ENCODE peak calls at places on chromosomes 13 and 19, in eight cellular contexts. P is heart left ventricle, A is AG04450, C is lower leg skin, R is fibroblast of mammary gland, N is A549, H is Karpas-422, I is left ventricle myocardium inferior. M is an unnamed sample.

GRCh38 chr13:50016421-50016820 is 1.2 kb downstream of the KCNRG start:
- DNase-seq in P (no peak), A (no peak), C (no peak), R (peak), N (no peak), H (no peak), I (no peak), M (peak)

GRCh38 chr13:109448629-109449028 is 337.8 kb downstream of the IRS2 start:
- DNase-seq in P (no peak), A (no peak), C (no peak), R (no peak), N (no peak), H (no peak), I (no peak), M (no peak)

GRCh38 chr13:101343128-101343787 is 73.0 kb downstream of the NALCN start:
- DNase-seq in P (no peak), A (no peak), C (no peak), R (peak), N (no peak), H (no peak), I (no peak), M (no peak)

GRCh38 chr13:35927554-35927953 is 203.6 kb downstream of the DCLK1 start:
- DNase-seq in P (no peak), A (peak), C (no peak), R (peak), N (peak), H (no peak), I (no peak), M (no peak)

GRCh38 chr19:6828698-6829633 is 56.5 kb downstream of the VAV1 start:
- DNase-seq in P (no peak), A (no peak), C (peak), R (no peak), N (peak), H (peak), I (no peak), M (no peak)

GRCh38 chr19:37718357-37718756 is 1.2 kb downstream of the ZNF607 start:
- DNase-seq in P (no peak), A (no peak), C (no peak), R (no peak), N (no peak), H (no peak), I (no peak), M (no peak)

GRCh38 chr13:53058077-53058660 is 29.6 kb downstream of the OLFM4 start:
- DNase-seq in P (no peak), A (no peak), C (no peak), R (no peak), N (no peak), H (no peak), I (no peak), M (no peak)

GRCh38 chr13:23867027-23867491 is 22.1 kb downstream of the MIPEP start:
- DNase-seq in P (no peak), A (no peak), C (no peak), R (peak), N (no peak), H (no peak), I (no peak), M (peak)

GRCh38 chr13:75123428-75123827 is 358.5 kb downstream of the TBC1D4 start:
- DNase-seq in P (no peak), A (no peak), C (no peak), R (no peak), N (no peak), H (peak), I (no peak), M (no peak)

GRCh38 chr19:17183858-17184271 is 31.3 kb upstream of the USE1 start:
- DNase-seq in P (no peak), A (no peak), C (no peak), R (no peak), N (no peak), H (no peak), I (no peak), M (peak)

GRCh38 chr13:70708744-70709143 is 600.5 kb upstream of the KLHL1 start:
- DNase-seq in P (no peak), A (no peak), C (no peak), R (no peak), N (no peak), H (no peak), I (no peak), M (no peak)

GRCh38 chr13:114099918-114100445 is 32.4 kb downstream of the RASA3 start:
- DNase-seq in P (peak), A (no peak), C (peak), R (peak), N (peak), H (no peak), I (no peak), M (no peak)

GRCh38 chr19:6227156-6227940 is 52.4 kb downstream of the MLLT1 start:
- DNase-seq in P (no peak), A (no peak), C (no peak), R (no peak), N (no peak), H (no peak), I (peak), M (no peak)

GRCh38 chr13:114151565-114152284 is 19.3 kb upstream of the RASA3 start:
- DNase-seq in P (no peak), A (no peak), C (peak), R (peak), N (no peak), H (no peak), I (no peak), M (no peak)

GRCh38 chr19:50308991-50309390 is 20.2 kb downstream of the KCNC3 start:
- DNase-seq in P (no peak), A (no peak), C (no peak), R (no peak), N (no peak), H (no peak), I (no peak), M (no peak)

GRCh38 chr19:5481957-5482356 is 26.7 kb downstream of the ZNRF4 start:
- DNase-seq in P (no peak), A (no peak), C (no peak), R (no peak), N (no peak), H (no peak), I (no peak), M (no peak)

GRCh38 chr13:40619479-40619814 is 47.0 kb downstream of the FOXO1 start:
- DNase-seq in P (no peak), A (no peak), C (no peak), R (no peak), N (no peak), H (no peak), I (no peak), M (no peak)

GRCh38 chr13:112943309-112944125 is 25.5 kb upstream of the MCF2L start:
- DNase-seq in P (peak), A (no peak), C (peak), R (no peak), N (peak), H (no peak), I (peak), M (no peak)

GRCh38 chr19:51462276-51462675 is 4.0 kb upstream of the SIGLEC8 start:
- DNase-seq in P (no peak), A (no peak), C (peak), R (no peak), N (no peak), H (no peak), I (no peak), M (no peak)

GRCh38 chr13:22517544-22517943 is 663.2 kb upstream of the SGCG start:
- DNase-seq in P (no peak), A (no peak), C (no peak), R (no peak), N (no peak), H (no peak), I (no peak), M (no peak)

GRCh38 chr19:31438401-31439269 is 89.4 kb upstream of the TSHZ3 start:
- DNase-seq in P (no peak), A (no peak), C (no peak), R (no peak), N (no peak), H (no peak), I (no peak), M (no peak)

GRCh38 chr19:35265126-35265995 is 3.4 kb upstream of the USF2 start:
- DNase-seq in P (no peak), A (no peak), C (peak), R (peak), N (no peak), H (peak), I (no peak), M (no peak)

GRCh38 chr13:25217023-25217909 is 45.2 kb upstream of the AMER2 start:
- DNase-seq in P (no peak), A (no peak), C (peak), R (peak), N (no peak), H (no peak), I (no peak), M (peak)

GRCh38 chr13:70723732-70724131 is 615.5 kb upstream of the KLHL1 start:
- DNase-seq in P (no peak), A (no peak), C (no peak), R (no peak), N (no peak), H (no peak), I (no peak), M (no peak)

GRCh38 chr13:113209336-113209879 is at the start of gene CUL4A:
- DNase-seq in P (peak), A (no peak), C (peak), R (peak), N (peak), H (peak), I (peak), M (no peak)

GRCh38 chr13:98998831-98999634 is 21.2 kb upstream of the DOCK9 start:
- DNase-seq in P (no peak), A (no peak), C (no peak), R (peak), N (no peak), H (no peak), I (no peak), M (no peak)

GRCh38 chr13:74325106-74325505 is 190.9 kb upstream of the KLF12 start:
- DNase-seq in P (peak), A (peak), C (no peak), R (peak), N (no peak), H (no peak), I (no peak), M (peak)

GRCh38 chr13:97627566-97627965 is 193.6 kb downstream of the RAP2A start:
- DNase-seq in P (peak), A (peak), C (no peak), R (peak), N (no peak), H (no peak), I (peak), M (peak)

GRCh38 chr19:47430041-47430802 is 10.9 kb upstream of the MEIS3 start:
- DNase-seq in P (no peak), A (no peak), C (no peak), R (peak), N (no peak), H (no peak), I (no peak), M (no peak)

GRCh38 chr13:33186851-33187250 is 98.7 kb downstream of the STARD13 start:
- DNase-seq in P (no peak), A (no peak), C (no peak), R (peak), N (no peak), H (no peak), I (no peak), M (no peak)

DNA sequence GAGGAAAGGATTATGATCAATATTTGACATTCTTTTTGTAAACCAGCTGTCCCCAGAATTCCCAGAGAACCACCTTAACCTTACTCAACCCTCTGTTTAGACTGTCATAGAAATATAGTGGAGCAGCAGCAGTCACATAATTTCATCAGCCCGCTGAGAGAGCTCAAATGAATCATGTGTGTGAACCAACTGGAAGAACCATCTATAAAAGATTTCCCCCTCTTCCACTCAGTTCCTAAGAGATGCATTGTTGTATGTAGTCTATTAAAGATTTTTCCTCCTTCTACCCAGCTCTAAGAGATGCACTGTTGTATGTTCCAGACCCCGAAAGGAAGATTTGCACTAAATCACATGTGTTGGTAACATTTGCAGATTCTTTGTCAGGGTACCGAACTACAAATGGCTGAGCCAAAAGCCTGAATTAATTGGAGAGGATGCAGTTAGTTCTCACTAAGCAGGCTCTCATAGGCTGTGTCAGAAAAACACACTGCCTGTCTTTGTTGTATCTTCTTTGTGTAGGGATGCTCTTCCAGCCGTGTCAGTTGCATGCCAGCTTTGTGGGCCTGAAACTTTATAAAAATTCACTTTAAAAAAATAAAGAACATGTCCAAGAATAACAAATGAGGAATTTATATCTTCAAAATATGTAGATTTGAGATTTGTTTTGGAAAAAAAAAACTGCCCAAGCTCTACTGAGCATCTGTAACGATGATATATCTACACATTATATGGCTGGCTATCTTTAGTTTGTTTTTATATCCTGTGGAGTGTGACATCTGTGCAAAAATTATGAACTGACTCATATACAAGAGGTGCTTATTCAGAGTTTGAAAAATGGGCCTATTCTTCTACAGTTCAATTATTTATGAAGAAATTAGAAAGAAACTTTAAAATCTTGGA is 223.2 kb downstream of the MZT1 start:
- DNase-seq in P (no peak), A (no peak), C (no peak), R (no peak), N (no peak), H (no peak), I (no peak), M (no peak)
- H3K4me3 ChIP-seq in P (no peak), A (no peak), C (no peak), R (no peak), N (no peak), H (no peak), I (no peak), M (no peak)

GRCh38 chr13:39575641-39576238 is 27.3 kb downstream of the LHFPL6 start:
- DNase-seq in P (no peak), A (no peak), C (no peak), R (no peak), N (no peak), H (no peak), I (no peak), M (peak)

GRCh38 chr13:39577833-39578232 is 25.2 kb downstream of the LHFPL6 start:
- DNase-seq in P (peak), A (no peak), C (no peak), R (no peak), N (no peak), H (no peak), I (no peak), M (no peak)

GRCh38 chr13:39581177-39581576 is 21.8 kb downstream of the LHFPL6 start:
- DNase-seq in P (no peak), A (no peak), C (no peak), R (no peak), N (no peak), H (no peak), I (no peak), M (no peak)

GRCh38 chr13:39577203-39577602 is 25.8 kb downstream of the LHFPL6 start:
- DNase-seq in P (no peak), A (no peak), C (no peak), R (no peak), N (no peak), H (no peak), I (no peak), M (no peak)

GRCh38 chr13:39578821-39579291 is 24.1 kb downstream of the LHFPL6 start:
- DNase-seq in P (no peak), A (no peak), C (no peak), R (no peak), N (no peak), H (no peak), I (no peak), M (no peak)
- H3K4me3 ChIP-seq in P (no peak), A (no peak), C (no peak), R (no peak), N (no peak), H (no peak), I (no peak), M (no peak)

GRCh38 chr19:40571005-40571318 is 5.7 kb upstream of the SHKBP1 start:
- DNase-seq in P (no peak), A (no peak), C (no peak), R (no peak), N (no peak), H (no peak), I (no peak), M (no peak)
- H3K4me3 ChIP-seq in P (no peak), A (peak), C (no peak), R (no peak), N (peak), H (peak), I (peak), M (peak)

DNA sequence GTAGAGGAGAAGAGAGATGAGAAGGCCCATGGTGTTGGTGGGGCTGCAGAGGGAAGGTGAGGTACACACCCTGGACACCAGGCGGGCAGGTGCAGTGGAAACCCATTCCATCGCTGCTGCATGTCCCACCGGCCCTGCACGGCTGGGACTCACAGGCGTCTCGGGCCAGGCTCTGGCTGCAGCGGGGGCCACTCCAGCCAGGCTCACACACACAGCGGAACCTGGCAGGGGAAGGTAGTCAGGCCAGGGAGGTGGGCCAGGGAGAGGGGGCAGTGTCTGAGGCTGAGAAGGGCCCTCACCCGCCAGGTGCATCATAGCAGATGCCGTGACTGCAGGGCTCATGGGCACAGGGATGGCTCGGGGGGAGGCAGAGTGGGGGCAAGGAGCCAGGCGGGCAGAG is 15.6 kb downstream of the NOTCH3 start:
- DNase-seq in P (no peak), A (no peak), C (no peak), R (no peak), N (no peak), H (no peak), I (no peak), M (no peak)
- H3K4me3 ChIP-seq in P (no peak), A (no peak), C (no peak), R (no peak), N (no peak), H (no peak), I (no peak), M (no peak)

DNA sequence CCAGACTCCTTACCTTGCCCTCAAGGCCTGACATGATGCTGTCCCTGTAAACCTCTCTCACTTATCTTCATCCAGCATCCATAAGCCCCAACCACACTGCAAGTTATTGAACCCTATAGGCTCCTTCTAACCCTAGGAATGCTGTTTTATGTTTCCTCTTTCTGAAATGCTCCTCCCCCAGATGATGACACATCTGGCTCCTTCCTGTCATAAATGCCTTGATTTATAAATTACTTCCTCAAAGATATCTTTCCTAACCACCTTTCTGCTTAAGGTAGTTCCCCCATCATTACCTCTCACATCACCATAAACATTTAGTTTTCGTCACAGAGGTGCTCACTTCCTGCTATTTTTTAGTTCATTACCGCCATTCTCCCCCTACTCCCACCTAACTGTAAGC is 12.3 kb downstream of the RUBCNL start:
- DNase-seq in P (no peak), A (no peak), C (no peak), R (no peak), N (no peak), H (no peak), I (no peak), M (no peak)
- H3K4me3 ChIP-seq in P (no peak), A (no peak), C (no peak), R (no peak), N (no peak), H (no peak), I (no peak), M (no peak)

GRCh38 chr19:14977128-14977527 is 2.5 kb downstream of the SLC1A6 start:
- DNase-seq in P (no peak), A (no peak), C (no peak), R (no peak), N (no peak), H (no peak), I (no peak), M (no peak)

GRCh38 chr19:14978377-14978776 is 1.3 kb downstream of the SLC1A6 start:
- DNase-seq in P (no peak), A (no peak), C (peak), R (no peak), N (no peak), H (no peak), I (no peak), M (no peak)

GRCh38 chr19:14979136-14979497 is 547 bp downstream of the SLC1A6 start:
- DNase-seq in P (no peak), A (no peak), C (peak), R (no peak), N (no peak), H (no peak), I (no peak), M (no peak)

GRCh38 chr19:14974488-14974887 is 5.2 kb downstream of the SLC1A6 start:
- DNase-seq in P (no peak), A (no peak), C (peak), R (no peak), N (no peak), H (no peak), I (no peak), M (no peak)

GRCh38 chr19:14979498-14980255 is at the start of gene SLC1A6:
- DNase-seq in P (no peak), A (no peak), C (peak), R (no peak), N (no peak), H (no peak), I (no peak), M (no peak)
- H3K4me3 ChIP-seq in P (peak), A (no peak), C (no peak), R (no peak), N (no peak), H (no peak), I (peak), M (no peak)

DNA sequence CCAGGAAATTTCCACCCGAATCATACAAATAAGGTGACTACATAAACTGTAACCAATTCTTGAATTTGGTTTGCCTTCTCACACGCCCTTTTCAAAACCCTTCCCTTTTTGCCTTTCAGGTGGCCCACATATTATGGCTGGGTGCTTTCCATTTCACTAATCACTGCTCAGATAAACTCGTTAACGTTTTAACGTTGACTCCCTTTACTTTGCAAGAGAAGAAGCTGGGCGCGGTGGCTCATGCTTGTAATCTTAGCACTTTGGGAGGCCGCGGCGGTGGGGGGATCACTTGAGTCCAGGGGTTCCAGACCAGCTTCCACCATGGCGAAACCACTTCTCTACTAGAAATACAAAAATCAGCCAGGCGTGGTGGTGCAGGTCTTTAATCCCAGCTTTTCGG is 19.8 kb upstream of the ZNF91 start:
- DNase-seq in P (no peak), A (no peak), C (no peak), R (no peak), N (no peak), H (no peak), I (no peak), M (no peak)
- H3K4me3 ChIP-seq in P (peak), A (no peak), C (no peak), R (no peak), N (no peak), H (no peak), I (peak), M (no peak)